ENCODE peak calls at places on chromosomes 2 and 18, in four cellular contexts. O is right cardiac atrium, E is mammary epithelial cell, Z is HepG2. N is an unnamed sample.

GRCh38 chr18:62329676-62330454 is 4.8 kb downstream of the TNFRSF11A start:
- DNase-seq in Z (peak; percentile 52), E (no peak), O (peak; percentile 88), N (no peak)

GRCh38 chr2:37471104-37471503 is 126.7 kb downstream of the QPCT start:
- DNase-seq in O (no peak), Z (no peak), E (no peak), N (no peak)

GRCh38 chr18:11733031-11733430 is 44.0 kb downstream of the GNAL start:
- DNase-seq in Z (peak; percentile 32), E (peak; percentile 63), O (peak; percentile 89), N (peak; percentile 80)

GRCh38 chr2:147499785-147500184 is 345.0 kb upstream of the ACVR2A start:
- DNase-seq in E (no peak), O (no peak), Z (no peak), N (no peak)

GRCh38 chr2:30769891-30770462 is 37.3 kb downstream of the CAPN13 start:
- DNase-seq in Z (no peak), O (no peak), E (no peak), N (peak; percentile 23)

GRCh38 chr18:2070636-2071035 is 500.7 kb downstream of the METTL4 start:
- DNase-seq in Z (no peak), E (no peak), O (no peak), N (no peak)

GRCh38 chr2:38975009-38975408 is 85.3 kb downstream of the ARHGEF33 start:
- DNase-seq in O (no peak), E (no peak), Z (no peak), N (no peak)

GRCh38 chr2:216603010-216603883 is 30.0 kb upstream of the IGFBP2 start:
- DNase-seq in E (peak; percentile 63), Z (no peak), O (no peak), N (no peak)

GRCh38 chr2:19354417-19355022 is 3.9 kb downstream of the OSR1 start:
- DNase-seq in O (no peak), E (no peak), Z (no peak), N (no peak)

GRCh38 chr18:58046087-58046793 is 2.2 kb downstream of the NEDD4L start:
- DNase-seq in E (no peak), Z (peak; percentile 57), O (no peak), N (no peak)

GRCh38 chr2:195388024-195388423 is 269.0 kb upstream of the SLC39A10 start:
- DNase-seq in O (no peak), E (no peak), Z (no peak), N (no peak)

GRCh38 chr2:238143239-238143951 is 4.9 kb downstream of the KLHL30 start:
- DNase-seq in E (peak; percentile 69), O (peak; percentile 71), Z (no peak), N (no peak)

GRCh38 chr2:238145851-238146250 is 7.4 kb downstream of the KLHL30 start:
- DNase-seq in Z (no peak), E (no peak), O (no peak), N (no peak)

GRCh38 chr2:238142382-238143205 is 4.1 kb downstream of the KLHL30 start:
- DNase-seq in Z (no peak), O (peak; percentile 65), E (peak; percentile 11), N (no peak)

GRCh38 chr2:238145046-238145445 is 6.6 kb downstream of the KLHL30 start:
- DNase-seq in E (no peak), Z (no peak), O (no peak), N (no peak)

DNA sequence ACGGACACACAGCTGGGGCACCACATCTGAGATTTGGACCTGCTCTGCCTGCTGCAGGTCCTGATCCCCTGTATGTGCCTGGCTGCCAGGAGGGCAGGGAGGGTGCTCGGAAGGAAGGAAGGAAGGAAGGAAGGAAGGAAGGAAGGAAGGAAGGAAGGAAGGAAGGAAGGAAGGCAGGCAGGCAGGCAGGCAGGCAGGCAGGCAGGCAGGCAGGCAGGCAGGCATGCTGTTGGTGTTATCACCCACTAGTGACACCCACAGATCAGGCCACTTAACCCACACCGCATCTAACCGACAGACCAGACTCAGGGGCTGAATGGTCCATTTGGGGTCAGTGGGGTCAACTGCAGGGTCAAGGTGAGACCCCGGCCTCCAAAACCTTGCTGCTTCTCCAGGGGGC is 5.8 kb downstream of the KLHL30 start:
- DNase-seq in Z (no peak), O (no peak), E (no peak), N (no peak)
- H3K27ac ChIP-seq in Z (no peak overlapping the region), O (peak overlapping the region; percentile 7), E (no peak overlapping the region), N (no peak overlapping the region)

DNA sequence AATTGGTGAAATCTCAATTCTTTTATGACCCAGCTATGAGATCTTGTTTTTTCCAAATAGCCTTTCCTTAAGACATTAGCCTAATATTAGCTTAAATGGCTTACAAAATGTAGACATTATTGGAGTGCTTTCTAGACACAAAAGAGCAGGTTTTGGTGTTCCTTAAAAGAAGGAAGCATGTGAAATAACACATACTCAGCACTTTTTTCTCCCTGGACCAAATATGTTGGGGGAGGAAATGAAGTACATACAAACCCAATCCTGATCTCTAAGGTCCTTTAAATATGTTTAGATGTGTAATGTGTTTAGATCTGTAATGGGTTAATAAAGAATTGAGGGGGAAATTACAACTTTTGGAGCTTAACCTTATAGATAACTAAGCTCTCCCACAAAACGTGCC is 3.4 kb upstream of the ZDBF2 start:
- DNase-seq in O (no peak), Z (no peak), E (no peak), N (no peak)
- H3K27me3 ChIP-seq in O (no peaks in the 10 kb centered on the region), Z (peaks cover 61% of the 10 kb centered on the region), E (peaks cover 8% of the 10 kb centered on the region), N (peaks cover 4% of the 10 kb centered on the region)

DNA sequence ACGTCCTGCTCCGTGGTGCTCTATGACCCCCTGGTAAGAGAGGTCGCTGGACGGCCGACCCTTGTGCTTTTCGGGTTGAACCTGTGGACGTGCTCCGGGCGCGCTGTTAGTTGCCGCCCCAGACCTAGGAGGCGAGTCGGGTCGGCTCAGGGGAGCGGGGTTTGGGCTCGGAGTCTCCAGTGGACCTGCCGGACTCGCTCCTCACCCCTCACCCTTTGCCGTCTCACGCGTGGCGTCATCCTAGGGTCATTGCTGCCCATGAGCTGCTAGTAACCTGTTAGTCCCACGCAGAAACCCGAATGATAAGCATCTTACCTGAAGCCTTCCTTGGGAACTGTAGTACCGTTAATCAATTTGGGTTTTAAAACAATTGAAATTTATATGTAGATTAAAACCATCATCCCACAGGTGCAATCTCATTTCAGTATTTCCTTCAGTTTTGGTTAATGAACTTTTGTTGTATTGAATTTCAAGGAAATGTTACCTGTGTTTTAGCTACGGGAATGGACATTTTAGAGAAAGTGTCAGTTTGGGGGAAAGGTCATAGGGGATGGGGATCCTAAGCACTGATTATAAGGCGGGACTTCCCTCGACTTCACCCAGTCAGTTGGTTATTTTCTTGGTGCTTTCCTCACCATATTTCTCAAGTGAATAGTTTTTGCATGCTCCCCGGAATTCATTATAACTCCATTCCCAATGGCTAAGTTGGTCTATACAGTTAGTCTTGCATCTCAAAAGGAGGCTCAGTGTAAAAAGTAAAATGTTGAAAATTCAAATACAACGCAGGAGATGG is 536 bp downstream of the ELP2 start:
- DNase-seq in O (no peak), E (no peak), Z (no peak), N (no peak)
- H3K27ac ChIP-seq in O (peak overlapping the region; percentile 73), E (peak overlapping the region; percentile 86), Z (peak overlapping the region; percentile 98), N (peak overlapping the region; percentile 100)

GRCh38 chr18:13826209-13826608 is 2.3 kb downstream of the MC5R start:
- DNase-seq in E (no peak), Z (no peak), O (no peak), N (no peak)

GRCh38 chr18:13836559-13836958 is 12.6 kb downstream of the MC5R start:
- DNase-seq in Z (no peak), E (no peak), O (no peak), N (no peak)

GRCh38 chr18:13835202-13835601 is 11.3 kb downstream of the MC5R start:
- DNase-seq in O (no peak), Z (no peak), E (no peak), N (no peak)

GRCh38 chr18:13834501-13835015 is 10.6 kb downstream of the MC5R start:
- DNase-seq in E (no peak), O (no peak), Z (no peak), N (no peak)

DNA sequence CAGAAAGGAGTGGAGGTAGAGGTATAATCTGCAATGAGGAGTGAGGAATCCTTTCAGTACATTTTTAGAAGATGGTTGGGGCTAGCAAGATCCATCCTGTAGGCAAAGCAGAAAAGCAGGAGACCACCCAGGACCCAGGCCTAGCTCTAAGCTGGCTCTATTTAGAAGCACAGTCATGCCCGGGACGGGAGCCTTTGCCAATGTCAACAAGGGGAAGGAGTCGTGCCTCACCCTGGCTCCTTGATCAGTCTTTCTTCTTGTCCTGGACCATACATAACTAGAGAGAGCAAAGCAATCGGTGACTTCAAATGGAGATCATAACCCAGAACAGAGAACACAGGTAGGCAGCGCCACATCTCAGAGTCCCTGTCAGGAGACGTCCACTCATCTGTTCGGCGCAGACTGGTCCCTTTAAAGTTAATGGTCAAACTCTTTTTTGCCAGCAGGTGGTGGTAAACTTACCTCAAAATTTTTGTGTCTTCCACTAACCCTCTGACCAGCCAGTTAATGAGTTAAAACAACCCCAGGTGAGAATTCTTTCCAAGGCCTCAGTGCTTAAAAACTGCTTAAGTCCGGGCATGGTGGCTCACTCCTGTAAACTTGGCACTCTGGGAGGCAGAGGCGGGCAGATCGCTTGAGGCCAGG is 8.0 kb downstream of the MC5R start:
- DNase-seq in O (no peak), Z (peak; percentile 36), E (no peak), N (no peak)
- H3K27me3 ChIP-seq in O (no peaks in the 10 kb centered on the region), Z (peaks cover 8% of the 10 kb centered on the region), E (no peaks in the 10 kb centered on the region), N (no peaks in the 10 kb centered on the region)

GRCh38 chr2:172734711-172735645 is 667 bp upstream of the RAPGEF4 start:
- DNase-seq in E (peak; percentile 68), Z (no peak), O (peak; percentile 49), N (no peak)
- H3K27ac ChIP-seq in E (no peak overlapping the region), Z (no peak overlapping the region), O (no peak overlapping the region), N (no peak overlapping the region)

DNA sequence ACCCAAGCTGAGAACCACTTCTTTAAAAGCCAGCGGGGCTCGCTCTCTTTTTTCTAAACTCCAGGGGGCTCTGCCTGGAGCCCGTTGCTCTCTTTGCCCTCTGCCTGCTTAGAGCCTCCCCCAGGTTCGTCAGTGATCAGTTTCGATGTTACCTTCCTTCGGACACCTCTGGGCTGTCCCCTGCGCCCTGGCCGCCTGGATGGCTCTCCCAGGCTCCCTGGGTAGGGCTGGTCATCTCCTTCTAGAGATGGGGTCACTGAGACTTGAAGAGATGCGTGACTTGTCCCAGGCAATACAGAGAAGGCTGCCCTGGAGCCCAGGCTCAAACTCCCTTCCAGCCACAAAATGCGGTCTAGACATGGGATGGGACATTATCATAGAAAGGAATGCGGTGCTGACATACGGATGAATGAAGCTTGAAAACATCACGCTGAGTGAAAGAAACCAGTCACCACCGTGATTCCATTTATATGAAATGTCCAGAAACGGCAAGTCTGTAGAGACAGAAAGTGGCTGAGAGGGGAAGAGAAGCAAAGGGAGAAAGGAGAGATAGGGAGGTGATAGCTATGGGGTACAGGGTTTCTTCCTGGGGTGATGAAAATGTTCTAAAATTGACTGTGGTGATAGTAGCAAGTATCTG is 14.6 kb downstream of the KCNF1 start:
- DNase-seq in O (no peak), E (no peak), Z (no peak), N (no peak)
- H3K27me3 ChIP-seq in O (no peaks in the 10 kb centered on the region), E (peaks cover 4% of the 10 kb centered on the region), Z (peaks cover 62% of the 10 kb centered on the region), N (no peaks in the 10 kb centered on the region)

GRCh38 chr2:222050981-222051380 is 247.8 kb downstream of the PAX3 start:
- DNase-seq in E (no peak), O (no peak), Z (no peak), N (no peak)

GRCh38 chr2:222049946-222050345 is 248.9 kb downstream of the PAX3 start:
- DNase-seq in E (peak; percentile 30), O (no peak), Z (no peak), N (no peak)

GRCh38 chr2:222054813-222055212 is 244.0 kb downstream of the PAX3 start:
- DNase-seq in Z (no peak), O (no peak), E (no peak), N (no peak)

GRCh38 chr2:222055328-222055727 is 243.5 kb downstream of the PAX3 start:
- DNase-seq in E (no peak), O (no peak), Z (no peak), N (no peak)

GRCh38 chr2:222052934-222053367 is 245.8 kb downstream of the PAX3 start:
- DNase-seq in O (no peak), E (no peak), Z (no peak), N (no peak)
- H3K27ac ChIP-seq in O (no peak overlapping the region), E (no peak overlapping the region), Z (no peak overlapping the region), N (no peak overlapping the region)

GRCh38 chr2:54944724-54945326 is 105.4 kb downstream of the RTN4 start:
- DNase-seq in Z (no peak), E (no peak), O (no peak), N (no peak)
- H3K27me3 ChIP-seq in Z (no peaks in the 10 kb centered on the region), E (no peaks in the 10 kb centered on the region), O (no peaks in the 10 kb centered on the region), N (no peaks in the 10 kb centered on the region)